ENCODE peak calls at places on chromosomes 12 and 14, in nine cellular contexts. One of them, this sample, is unnamed. For H3K4me1 and H3K36me3, the result is how much of the 10 kb centered on the place peaks cover.

GRCh38 chr12:92722897-92723296 is 20.1 kb downstream of the PLEKHG7 start:
- DNase-seq in tibial nerve: no peak
- DNase-seq in stomach: no peak
- DNase-seq in pancreas: no peak
- DNase-seq in psoas muscle: no peak
- DNase-seq in body of pancreas: no peak
- DNase-seq in heart right ventricle: no peak
- DNase-seq in cardiac muscle cell: no peak
- DNase-seq in adrenal gland: no peak
- DNase-seq in this sample: no peak

GRCh38 chr12:93894391-93895095 is 217.4 kb downstream of the CRADD start:
- DNase-seq in tibial nerve: peak
- DNase-seq in stomach: no peak
- DNase-seq in pancreas: peak
- DNase-seq in psoas muscle: peak
- DNase-seq in body of pancreas: peak
- DNase-seq in heart right ventricle: peak
- DNase-seq in cardiac muscle cell: peak
- DNase-seq in adrenal gland: peak
- DNase-seq in this sample: no peak

GRCh38 chr12:55698241-55698955 is 9.3 kb downstream of the ITGA7 start:
- DNase-seq in tibial nerve: no peak
- DNase-seq in stomach: no peak
- DNase-seq in pancreas: no peak
- DNase-seq in psoas muscle: no peak
- DNase-seq in body of pancreas: no peak
- DNase-seq in heart right ventricle: no peak
- DNase-seq in cardiac muscle cell: no peak
- DNase-seq in adrenal gland: peak
- DNase-seq in this sample: no peak

GRCh38 chr12:92055877-92056276 is 89.8 kb downstream of the BTG1 start:
- DNase-seq in tibial nerve: no peak
- DNase-seq in stomach: peak
- DNase-seq in pancreas: peak
- DNase-seq in psoas muscle: no peak
- DNase-seq in body of pancreas: peak
- DNase-seq in heart right ventricle: no peak
- DNase-seq in cardiac muscle cell: no peak
- DNase-seq in adrenal gland: no peak
- DNase-seq in this sample: no peak

GRCh38 chr14:51478241-51478640 is 173.5 kb upstream of the FRMD6 start:
- DNase-seq in tibial nerve: no peak
- DNase-seq in stomach: no peak
- DNase-seq in pancreas: no peak
- DNase-seq in psoas muscle: no peak
- DNase-seq in body of pancreas: no peak
- DNase-seq in heart right ventricle: no peak
- DNase-seq in cardiac muscle cell: no peak
- DNase-seq in adrenal gland: no peak
- DNase-seq in this sample: no peak

GRCh38 chr12:52181757-52182156 is 10.1 kb downstream of the KRT80 start:
- DNase-seq in tibial nerve: no peak
- DNase-seq in stomach: no peak
- DNase-seq in pancreas: no peak
- DNase-seq in psoas muscle: no peak
- DNase-seq in body of pancreas: no peak
- DNase-seq in heart right ventricle: no peak
- DNase-seq in cardiac muscle cell: peak
- DNase-seq in adrenal gland: no peak
- DNase-seq in this sample: no peak

GRCh38 chr12:131930510-131930909 is 1.4 kb downstream of the PUS1 start:
- DNase-seq in tibial nerve: no peak
- DNase-seq in stomach: no peak
- DNase-seq in pancreas: no peak
- DNase-seq in psoas muscle: no peak
- DNase-seq in body of pancreas: no peak
- DNase-seq in heart right ventricle: no peak
- DNase-seq in cardiac muscle cell: no peak
- DNase-seq in adrenal gland: no peak
- DNase-seq in this sample: no peak

GRCh38 chr14:93941293-93941910 is 14.3 kb downstream of the FAM181A start:
- DNase-seq in tibial nerve: no peak
- DNase-seq in stomach: no peak
- DNase-seq in pancreas: peak
- DNase-seq in psoas muscle: no peak
- DNase-seq in body of pancreas: peak
- DNase-seq in heart right ventricle: no peak
- DNase-seq in cardiac muscle cell: peak
- DNase-seq in adrenal gland: no peak
- DNase-seq in this sample: no peak

GRCh38 chr14:101470266-101470665 is 91.0 kb upstream of the DIO3 start:
- DNase-seq in tibial nerve: no peak
- DNase-seq in stomach: peak
- DNase-seq in pancreas: no peak
- DNase-seq in psoas muscle: no peak
- DNase-seq in body of pancreas: no peak
- DNase-seq in heart right ventricle: no peak
- DNase-seq in cardiac muscle cell: no peak
- DNase-seq in adrenal gland: no peak
- DNase-seq in this sample: no peak

GRCh38 chr12:109295764-109296425 is 13.2 kb downstream of the FOXN4 start:
- DNase-seq in tibial nerve: no peak
- DNase-seq in stomach: no peak
- DNase-seq in pancreas: no peak
- DNase-seq in psoas muscle: no peak
- DNase-seq in body of pancreas: no peak
- DNase-seq in heart right ventricle: no peak
- DNase-seq in cardiac muscle cell: no peak
- DNase-seq in adrenal gland: no peak
- DNase-seq in this sample: no peak

GRCh38 chr14:71521736-71522135 is 410.5 kb upstream of the RGS6 start:
- DNase-seq in tibial nerve: no peak
- DNase-seq in stomach: no peak
- DNase-seq in pancreas: no peak
- DNase-seq in psoas muscle: no peak
- DNase-seq in body of pancreas: no peak
- DNase-seq in heart right ventricle: no peak
- DNase-seq in cardiac muscle cell: no peak
- DNase-seq in adrenal gland: no peak
- DNase-seq in this sample: no peak

GRCh38 chr14:65193891-65194290 is 91.6 kb upstream of the MAX start:
- DNase-seq in tibial nerve: no peak
- DNase-seq in stomach: no peak
- DNase-seq in pancreas: no peak
- DNase-seq in psoas muscle: no peak
- DNase-seq in body of pancreas: no peak
- DNase-seq in heart right ventricle: no peak
- DNase-seq in cardiac muscle cell: no peak
- DNase-seq in adrenal gland: no peak
- DNase-seq in this sample: no peak
- TF ChIP-seq CTCF in tibial nerve: no peak
- TF ChIP-seq CTCF in stomach: no peak
- TF ChIP-seq CTCF in pancreas: no peak
- TF ChIP-seq CTCF in psoas muscle: no peak
- TF ChIP-seq CTCF in body of pancreas: no peak
- TF ChIP-seq CTCF in heart right ventricle: no peak
- TF ChIP-seq CTCF in cardiac muscle cell: no peak
- TF ChIP-seq CTCF in adrenal gland: no peak
- TF ChIP-seq CTCF in this sample: no peak

DNA sequence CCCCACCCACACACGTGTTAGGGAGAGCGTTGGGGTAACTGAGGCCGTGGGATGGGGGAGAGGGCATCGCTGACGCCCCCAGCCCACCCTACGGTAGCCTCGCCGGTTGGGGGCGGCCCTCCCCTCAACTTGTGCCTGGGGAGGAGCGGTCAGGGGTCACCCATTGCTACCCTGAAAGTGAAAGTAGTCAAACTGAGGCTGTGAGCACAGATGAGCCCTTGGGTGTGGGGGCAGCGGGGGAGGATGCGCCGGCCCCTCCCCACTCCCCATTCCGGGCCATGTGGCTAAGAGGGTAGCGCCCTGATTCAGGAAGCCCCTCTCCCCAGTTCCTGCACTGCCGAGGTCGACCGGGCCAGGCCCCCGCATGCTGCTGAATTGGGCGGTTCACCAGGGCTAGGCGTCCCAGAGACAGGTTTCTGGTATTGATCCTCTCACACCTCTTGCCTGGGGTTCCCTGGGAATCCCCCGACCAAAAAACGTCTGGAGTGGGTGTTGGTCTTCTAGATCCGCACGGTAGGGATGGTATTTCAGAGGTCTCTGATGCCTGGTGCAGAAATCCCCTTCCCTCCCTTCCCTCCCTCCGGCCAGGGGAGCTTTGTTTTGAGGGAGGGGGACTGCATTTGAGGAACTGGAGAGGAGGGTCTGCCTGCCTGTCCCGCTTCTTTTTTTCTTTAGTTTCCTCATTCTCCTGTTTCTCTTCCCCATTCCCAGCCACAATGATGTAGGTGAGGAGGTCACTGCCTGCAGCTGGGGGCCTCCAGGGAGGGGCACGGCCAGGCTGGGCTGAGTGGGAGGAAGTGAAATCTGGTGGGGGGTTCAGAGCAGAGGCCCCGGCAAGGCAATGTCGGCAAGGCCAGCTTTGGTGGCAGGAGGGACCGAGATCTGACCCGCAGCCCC is 999 bp downstream of the SH2B3 start:
- DNase-seq in tibial nerve: no peak
- DNase-seq in stomach: no peak
- DNase-seq in pancreas: no peak
- DNase-seq in psoas muscle: peak
- DNase-seq in body of pancreas: no peak
- DNase-seq in heart right ventricle: peak
- DNase-seq in cardiac muscle cell: no peak
- DNase-seq in adrenal gland: peak
- DNase-seq in this sample: no peak
- H3K4me1 ChIP-seq in tibial nerve: under half
- H3K4me1 ChIP-seq in stomach: half or more
- H3K4me1 ChIP-seq in pancreas: under half
- H3K4me1 ChIP-seq in psoas muscle: half or more
- H3K4me1 ChIP-seq in body of pancreas: half or more
- H3K4me1 ChIP-seq in heart right ventricle: half or more
- H3K4me1 ChIP-seq in cardiac muscle cell: under half
- H3K4me1 ChIP-seq in adrenal gland: under half
- H3K4me1 ChIP-seq in this sample: under half

DNA sequence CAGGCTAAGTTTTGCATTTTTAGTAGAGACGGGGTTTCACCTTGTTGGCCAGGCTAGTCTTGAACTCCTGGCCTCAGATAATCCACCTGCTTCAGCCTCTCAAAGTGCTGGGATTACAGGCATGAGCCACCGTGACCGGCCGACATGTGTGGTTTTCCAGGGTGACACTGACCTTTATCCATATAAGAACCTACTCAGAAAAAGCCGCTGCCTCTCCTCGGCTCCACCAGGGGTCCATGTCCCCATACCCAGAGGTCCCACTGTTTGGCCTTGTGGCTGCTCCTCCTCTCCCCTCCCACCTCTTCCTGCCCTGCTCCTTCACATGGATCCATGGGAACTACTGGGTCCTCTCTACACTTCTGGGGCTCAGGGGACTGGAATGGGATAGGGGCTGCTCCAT is 64.6 kb downstream of the PTPN21 start:
- DNase-seq in tibial nerve: no peak
- DNase-seq in stomach: no peak
- DNase-seq in pancreas: no peak
- DNase-seq in psoas muscle: no peak
- DNase-seq in body of pancreas: no peak
- DNase-seq in heart right ventricle: no peak
- DNase-seq in cardiac muscle cell: no peak
- DNase-seq in adrenal gland: no peak
- DNase-seq in this sample: no peak
- H3K36me3 ChIP-seq in tibial nerve: under half
- H3K36me3 ChIP-seq in stomach: under half
- H3K36me3 ChIP-seq in pancreas: under half
- H3K36me3 ChIP-seq in psoas muscle: under half
- H3K36me3 ChIP-seq in body of pancreas: under half
- H3K36me3 ChIP-seq in heart right ventricle: under half
- H3K36me3 ChIP-seq in cardiac muscle cell: under half
- H3K36me3 ChIP-seq in adrenal gland: under half
- H3K36me3 ChIP-seq in this sample: under half

GRCh38 chr14:103165323-103165722 is 42.1 kb downstream of the TNFAIP2 start:
- DNase-seq in tibial nerve: no peak
- DNase-seq in stomach: no peak
- DNase-seq in pancreas: no peak
- DNase-seq in psoas muscle: no peak
- DNase-seq in body of pancreas: no peak
- DNase-seq in heart right ventricle: no peak
- DNase-seq in cardiac muscle cell: no peak
- DNase-seq in adrenal gland: no peak
- DNase-seq in this sample: no peak
- TF ChIP-seq CTCF in tibial nerve: no peak
- TF ChIP-seq CTCF in stomach: no peak
- TF ChIP-seq CTCF in pancreas: no peak
- TF ChIP-seq CTCF in psoas muscle: no peak
- TF ChIP-seq CTCF in body of pancreas: no peak
- TF ChIP-seq CTCF in heart right ventricle: no peak
- TF ChIP-seq CTCF in cardiac muscle cell: no peak
- TF ChIP-seq CTCF in adrenal gland: no peak
- TF ChIP-seq CTCF in this sample: no peak

DNA sequence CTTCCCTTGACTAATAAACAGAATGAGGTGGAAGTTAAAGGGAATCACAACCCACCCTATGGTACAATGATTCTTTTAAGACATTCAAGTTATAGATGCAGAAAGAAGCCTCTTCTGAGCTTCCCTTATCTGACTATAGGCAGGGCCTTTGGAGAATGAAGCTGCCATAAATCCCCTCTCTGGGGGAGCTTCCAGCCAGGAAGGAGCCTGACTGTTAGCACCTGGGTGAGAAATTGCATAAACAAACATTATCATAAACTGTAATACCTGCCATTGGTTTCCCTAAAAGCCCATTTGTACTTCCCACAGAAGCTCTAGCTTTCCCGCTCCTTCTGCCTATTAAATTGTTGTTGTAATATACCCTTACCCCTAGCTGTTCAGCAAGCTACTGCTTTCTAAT is 81.3 kb upstream of the RESF1 start:
- DNase-seq in tibial nerve: no peak
- DNase-seq in stomach: no peak
- DNase-seq in pancreas: no peak
- DNase-seq in psoas muscle: no peak
- DNase-seq in body of pancreas: no peak
- DNase-seq in heart right ventricle: no peak
- DNase-seq in cardiac muscle cell: no peak
- DNase-seq in adrenal gland: no peak
- DNase-seq in this sample: no peak
- H3K4me1 ChIP-seq in tibial nerve: under half
- H3K4me1 ChIP-seq in stomach: under half
- H3K4me1 ChIP-seq in pancreas: under half
- H3K4me1 ChIP-seq in psoas muscle: under half
- H3K4me1 ChIP-seq in body of pancreas: under half
- H3K4me1 ChIP-seq in heart right ventricle: under half
- H3K4me1 ChIP-seq in cardiac muscle cell: under half
- H3K4me1 ChIP-seq in adrenal gland: under half
- H3K4me1 ChIP-seq in this sample: under half

GRCh38 chr14:103732868-103733626 is 17.4 kb downstream of the ZFYVE21 start:
- DNase-seq in tibial nerve: no peak
- DNase-seq in stomach: no peak
- DNase-seq in pancreas: no peak
- DNase-seq in psoas muscle: no peak
- DNase-seq in body of pancreas: no peak
- DNase-seq in heart right ventricle: no peak
- DNase-seq in cardiac muscle cell: no peak
- DNase-seq in adrenal gland: no peak
- DNase-seq in this sample: no peak
- H3K36me3 ChIP-seq in tibial nerve: under half
- H3K36me3 ChIP-seq in stomach: half or more
- H3K36me3 ChIP-seq in pancreas: under half
- H3K36me3 ChIP-seq in psoas muscle: under half
- H3K36me3 ChIP-seq in body of pancreas: under half
- H3K36me3 ChIP-seq in heart right ventricle: half or more
- H3K36me3 ChIP-seq in cardiac muscle cell: under half
- H3K36me3 ChIP-seq in adrenal gland: half or more
- H3K36me3 ChIP-seq in this sample: under half

This sample was measured in Caco-2.